ENCODE peak calls at places on chromosomes 3 and 15, in four cellular contexts. T is T follicular helper cell, J is endothelial cell, G is psoas muscle. Z is an unnamed sample.

GRCh38 chr15:66785637-66786036 is 83.6 kb downstream of the SMAD6 start:
- DNase-seq in T (no peak), J (no peak), G (no peak), Z (no peak)

GRCh38 chr3:46489875-46490274 is 7.9 kb upstream of the RTP3 start:
- DNase-seq in T (no peak), J (no peak), G (no peak), Z (no peak)

GRCh38 chr3:194364652-194365434 is 4.7 kb downstream of the LRRC15 start:
- DNase-seq in T (no peak), J (no peak), G (peak; percentile 73), Z (peak; percentile 16)

GRCh38 chr15:78880242-78880533 is 7.5 kb downstream of the MORF4L1 start:
- DNase-seq in T (no peak), J (no peak), G (no peak), Z (no peak)

GRCh38 chr3:123757281-123757940 is 126.7 kb downstream of the MYLK start:
- DNase-seq in T (no peak), J (no peak), G (peak; percentile 68), Z (peak; percentile 30)

GRCh38 chr3:159798951-159799350 is 189.7 kb upstream of the IL12A start:
- DNase-seq in T (no peak), J (no peak), G (no peak), Z (no peak)

GRCh38 chr15:63601026-63601726 is 4.0 kb downstream of the FBXL22 start:
- DNase-seq in T (peak; percentile 33), J (peak; percentile 37), G (peak; percentile 67), Z (no peak)

GRCh38 chr15:45473068-45473467 is 49.5 kb downstream of the SLC30A4 start:
- DNase-seq in T (no peak), J (no peak), G (no peak), Z (no peak)

GRCh38 chr3:127954642-127955041 is 39.6 kb downstream of the KBTBD12 start:
- DNase-seq in T (no peak), J (no peak), G (peak; percentile 76), Z (peak; percentile 50)

GRCh38 chr15:88745696-88746095 is 57.5 kb upstream of the ACAN start:
- DNase-seq in T (no peak), J (no peak), G (no peak), Z (no peak)

GRCh38 chr3:42229266-42229941 is 36.6 kb downstream of the CCK start:
- DNase-seq in T (no peak), J (no peak), G (no peak), Z (no peak)